ENCODE peak calls at places on chromosomes 11 and 22, in seven cellular contexts. One of them, this sample, is unnamed.

GRCh38 chr11:109750964-109751363 is 329.0 kb downstream of the C11orf87 start:
- DNase-seq in posterior vena cava: no peak
- DNase-seq in CD4-positive, alpha-beta memory T cell: no peak
- DNase-seq in activated CD4-positive, alpha-beta T cell treated with anti-CD3 and anti-CD28 coated beads for 4 hours: no peak
- DNase-seq in HFFc6: no peak
- DNase-seq in A172: no peak
- DNase-seq in Caco-2: no peak
- DNase-seq in this sample: no peak

GRCh38 chr11:68049509-68050370 is 10.9 kb downstream of the TCIRG1 start:
- DNase-seq in Caco-2: no peak
- DNase-seq in CD4-positive, alpha-beta memory T cell: no peak
- DNase-seq in posterior vena cava: no peak
- DNase-seq in activated CD4-positive, alpha-beta T cell treated with anti-CD3 and anti-CD28 coated beads for 4 hours: no peak
- DNase-seq in A172: peak; percentile 54
- DNase-seq in HFFc6: no peak
- DNase-seq in this sample: peak; percentile 12

GRCh38 chr11:13928566-13929251 is 33.8 kb upstream of the SPON1 start:
- DNase-seq in HFFc6: peak; percentile 53
- DNase-seq in posterior vena cava: no peak
- DNase-seq in activated CD4-positive, alpha-beta T cell treated with anti-CD3 and anti-CD28 coated beads for 4 hours: no peak
- DNase-seq in A172: peak; percentile 67
- DNase-seq in Caco-2: peak; percentile 14
- DNase-seq in CD4-positive, alpha-beta memory T cell: no peak
- DNase-seq in this sample: no peak

GRCh38 chr11:3995307-3995706 is 99.3 kb upstream of the RRM1 start:
- DNase-seq in activated CD4-positive, alpha-beta T cell treated with anti-CD3 and anti-CD28 coated beads for 4 hours: no peak
- DNase-seq in Caco-2: no peak
- DNase-seq in posterior vena cava: no peak
- DNase-seq in CD4-positive, alpha-beta memory T cell: no peak
- DNase-seq in A172: no peak
- DNase-seq in HFFc6: peak; percentile 56
- DNase-seq in this sample: no peak

GRCh38 chr11:64805481-64805880 is 2.5 kb upstream of the MAP4K2 start:
- DNase-seq in A172: no peak
- DNase-seq in HFFc6: no peak
- DNase-seq in posterior vena cava: no peak
- DNase-seq in CD4-positive, alpha-beta memory T cell: no peak
- DNase-seq in Caco-2: no peak
- DNase-seq in activated CD4-positive, alpha-beta T cell treated with anti-CD3 and anti-CD28 coated beads for 4 hours: no peak
- DNase-seq in this sample: no peak

GRCh38 chr11:73648629-73649046 is 2.3 kb downstream of the PLEKHB1 start:
- DNase-seq in Caco-2: no peak
- DNase-seq in HFFc6: no peak
- DNase-seq in activated CD4-positive, alpha-beta T cell treated with anti-CD3 and anti-CD28 coated beads for 4 hours: no peak
- DNase-seq in posterior vena cava: no peak
- DNase-seq in A172: no peak
- DNase-seq in CD4-positive, alpha-beta memory T cell: no peak
- DNase-seq in this sample: no peak

GRCh38 chr11:65535102-65535501 is 10.2 kb downstream of the SCYL1 start:
- DNase-seq in A172: no peak
- DNase-seq in posterior vena cava: no peak
- DNase-seq in HFFc6: no peak
- DNase-seq in CD4-positive, alpha-beta memory T cell: no peak
- DNase-seq in activated CD4-positive, alpha-beta T cell treated with anti-CD3 and anti-CD28 coated beads for 4 hours: no peak
- DNase-seq in Caco-2: no peak
- DNase-seq in this sample: no peak

GRCh38 chr22:19568337-19569311 is 44.4 kb upstream of the CLDN5 start:
- DNase-seq in posterior vena cava: no peak
- DNase-seq in HFFc6: peak; percentile 90
- DNase-seq in CD4-positive, alpha-beta memory T cell: no peak
- DNase-seq in activated CD4-positive, alpha-beta T cell treated with anti-CD3 and anti-CD28 coated beads for 4 hours: no peak
- DNase-seq in Caco-2: no peak
- DNase-seq in A172: peak; percentile 80
- DNase-seq in this sample: no peak

GRCh38 chr22:30497466-30498150 is 7.9 kb downstream of the SEC14L4 start:
- DNase-seq in activated CD4-positive, alpha-beta T cell treated with anti-CD3 and anti-CD28 coated beads for 4 hours: no peak
- DNase-seq in HFFc6: no peak
- DNase-seq in CD4-positive, alpha-beta memory T cell: no peak
- DNase-seq in Caco-2: peak; percentile 13
- DNase-seq in A172: no peak
- DNase-seq in posterior vena cava: no peak
- DNase-seq in this sample: no peak

GRCh38 chr11:121567988-121568387 is 115.2 kb upstream of the SORL1-AS1 start:
- DNase-seq in activated CD4-positive, alpha-beta T cell treated with anti-CD3 and anti-CD28 coated beads for 4 hours: no peak
- DNase-seq in CD4-positive, alpha-beta memory T cell: no peak
- DNase-seq in A172: no peak
- DNase-seq in HFFc6: no peak
- DNase-seq in Caco-2: no peak
- DNase-seq in posterior vena cava: no peak
- DNase-seq in this sample: no peak

GRCh38 chr11:108009497-108010360 is 1.0 kb downstream of the CUL5 start:
- DNase-seq in activated CD4-positive, alpha-beta T cell treated with anti-CD3 and anti-CD28 coated beads for 4 hours: peak; percentile 7
- DNase-seq in Caco-2: peak; percentile 68
- DNase-seq in posterior vena cava: peak; percentile 85
- DNase-seq in CD4-positive, alpha-beta memory T cell: no peak
- DNase-seq in A172: no peak
- DNase-seq in HFFc6: no peak
- DNase-seq in this sample: no peak

This sample was measured in COR-L47.